ENCODE peak calls at places on chromosomes 1 and 21, in six cellular contexts. Y, T, L, G, J and P are unnamed samples. For H3K36me3, the result is how much of the 10 kb centered on the place peaks cover.

GRCh38 chr1:76668046-76668445 is 199.2 kb upstream of the ST6GALNAC5 start:
- DNase-seq in Y (no peak), T (no peak), L (no peak), G (no peak), J (no peak), P (no peak)

GRCh38 chr1:29500651-29501050 is 264.3 kb downstream of the PTPRU start:
- DNase-seq in Y (no peak), T (no peak), L (no peak), G (peak), J (no peak), P (no peak)

GRCh38 chr21:26795866-26796329 is 49.3 kb downstream of the ADAMTS1 start:
- DNase-seq in Y (no peak), T (no peak), L (peak), G (no peak), J (peak), P (no peak)

GRCh38 chr21:41359289-41359688 is 2.5 kb upstream of the MX2 start:
- DNase-seq in Y (no peak), T (no peak), L (no peak), G (no peak), J (no peak), P (peak)

GRCh38 chr1:205913451-205914204 is 29.6 kb downstream of the SLC26A9 start:
- DNase-seq in Y (no peak), T (no peak), L (no peak), G (no peak), J (no peak), P (peak)

GRCh38 chr1:84299536-84300260 is 1.8 kb upstream of the SAMD13 start:
- DNase-seq in Y (no peak), T (no peak), L (peak), G (no peak), J (peak), P (no peak)

GRCh38 chr1:52364235-52364839 is 1.7 kb downstream of the CC2D1B start:
- DNase-seq in Y (no peak), T (no peak), L (no peak), G (no peak), J (no peak), P (peak)

GRCh38 chr1:119732465-119733168 is 20.9 kb downstream of the PHGDH start:
- DNase-seq in Y (no peak), T (peak), L (no peak), G (no peak), J (no peak), P (no peak)

GRCh38 chr1:2174348-2175054 is 20.1 kb downstream of the FAAP20 start:
- DNase-seq in Y (peak), T (peak), L (peak), G (peak), J (peak), P (peak)

GRCh38 chr1:7267493-7267892 is 482.2 kb downstream of the CAMTA1 start:
- DNase-seq in Y (no peak), T (no peak), L (peak), G (peak), J (peak), P (no peak)

GRCh38 chr1:119822406-119822805 is 11.1 kb upstream of the REG4 start:
- DNase-seq in Y (no peak), T (no peak), L (no peak), G (peak), J (no peak), P (no peak)

GRCh38 chr1:159091547-159092397 is 15.2 kb upstream of the AIM2 start:
- DNase-seq in Y (no peak), T (no peak), L (peak), G (no peak), J (peak), P (no peak)

GRCh38 chr1:22417466-22417865 is 34.2 kb upstream of the ZBTB40 start:
- DNase-seq in Y (no peak), T (no peak), L (no peak), G (no peak), J (no peak), P (no peak)

GRCh38 chr21:46368533-46369285 is 44.8 kb downstream of the PCNT start:
- DNase-seq in Y (no peak), T (no peak), L (no peak), G (no peak), J (no peak), P (no peak)

GRCh38 chr1:82273816-82274215 is 473.1 kb downstream of the ADGRL2 start:
- DNase-seq in Y (no peak), T (no peak), L (no peak), G (no peak), J (no peak), P (no peak)

GRCh38 chr1:147238053-147238902 is 4.2 kb upstream of the CHD1L start:
- DNase-seq in Y (no peak), T (no peak), L (no peak), G (no peak), J (no peak), P (no peak)

GRCh38 chr1:65918564-65918963 is 125.9 kb downstream of the PDE4B start:
- DNase-seq in Y (no peak), T (no peak), L (no peak), G (no peak), J (no peak), P (peak)

DNA sequence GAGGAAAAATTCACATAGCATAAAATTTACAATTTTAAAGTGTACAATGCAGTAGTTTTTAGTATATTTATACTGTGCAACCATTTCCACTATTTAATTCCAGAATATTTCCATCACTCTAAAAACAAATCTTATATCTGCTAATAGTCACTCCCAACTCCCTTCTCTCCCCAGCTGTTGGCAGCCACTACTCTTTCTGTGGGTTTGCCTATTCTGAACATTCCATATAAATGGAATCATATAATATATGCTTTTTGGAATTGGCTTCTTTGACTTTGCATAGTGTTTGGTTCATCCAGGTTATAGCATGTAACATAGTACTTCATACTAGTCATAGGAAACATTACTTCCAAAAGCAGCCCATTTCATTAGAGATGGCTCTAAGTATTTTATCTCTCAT is 25.0 kb upstream of the TMEM39B start:
- DNase-seq in Y (no peak), T (no peak), L (peak), G (no peak), J (no peak), P (no peak)
- H3K36me3 ChIP-seq in Y (under half), T (under half), L (under half), G (half or more), J (under half), P (under half)

GRCh38 chr1:11013160-11013531 is 692 bp downstream of the TARDBP start:
- DNase-seq in Y (no peak), T (no peak), L (peak), G (no peak), J (peak), P (no peak)

GRCh38 chr1:11012260-11013159 is at the start of gene TARDBP:
- DNase-seq in Y (peak), T (peak), L (peak), G (peak), J (peak), P (peak)
- H2BK120ac ChIP-seq in Y (no peak), T (peak), L (peak), G (peak), J (peak), P (no peak)

GRCh38 chr1:151841141-151841540 is 1.5 kb upstream of the C2CD4D start:
- DNase-seq in Y (no peak), T (no peak), L (peak), G (no peak), J (no peak), P (no peak)
- H3K4me3 ChIP-seq in Y (no peak), T (no peak), L (no peak), G (no peak), J (no peak), P (no peak)

GRCh38 chr1:165666152-165666551 is 32.2 kb downstream of the ALDH9A1 start:
- DNase-seq in Y (no peak), T (no peak), L (peak), G (no peak), J (peak), P (no peak)

GRCh38 chr1:165662186-165662585 is 31.2 kb downstream of the MGST3 start:
- DNase-seq in Y (no peak), T (no peak), L (no peak), G (no peak), J (no peak), P (no peak)

GRCh38 chr1:165659581-165659895 is 28.5 kb downstream of the MGST3 start:
- DNase-seq in Y (peak), T (no peak), L (no peak), G (no peak), J (no peak), P (peak)

DNA sequence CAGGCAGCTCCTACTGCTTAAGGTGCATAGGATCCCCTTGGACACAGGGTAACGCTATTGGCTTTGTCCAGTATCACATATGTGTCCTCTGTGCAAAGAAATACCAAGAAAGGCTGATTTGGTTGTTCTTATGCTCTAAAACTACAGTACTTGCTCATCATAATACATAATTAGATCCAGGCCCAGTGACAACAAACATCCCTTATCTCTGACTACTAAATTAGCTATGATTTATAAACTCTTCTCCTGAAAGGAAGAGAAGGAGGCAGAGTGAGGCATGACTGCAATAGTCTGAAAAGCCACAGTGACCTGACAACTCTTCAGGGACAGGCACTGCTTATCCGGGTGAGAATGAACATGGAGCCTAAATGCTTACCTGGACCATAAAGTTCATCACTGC is 30.7 kb downstream of the MGST3 start:
- DNase-seq in Y (no peak), T (no peak), L (no peak), G (no peak), J (no peak), P (no peak)
- H3K36me3 ChIP-seq in Y (half or more), T (under half), L (under half), G (under half), J (under half), P (under half)

GRCh38 chr1:117142200-117142599 is 20.7 kb upstream of the TRIM45 start:
- DNase-seq in Y (no peak), T (no peak), L (peak), G (no peak), J (no peak), P (no peak)

GRCh38 chr1:117136749-117137148 is 15.2 kb upstream of the TRIM45 start:
- DNase-seq in Y (no peak), T (no peak), L (no peak), G (no peak), J (no peak), P (no peak)

GRCh38 chr1:117137281-117137680 is 15.7 kb upstream of the TRIM45 start:
- DNase-seq in Y (no peak), T (no peak), L (no peak), G (no peak), J (no peak), P (no peak)

GRCh38 chr1:117135329-117135728 is 13.8 kb upstream of the TRIM45 start:
- DNase-seq in Y (no peak), T (no peak), L (no peak), G (no peak), J (no peak), P (no peak)

DNA sequence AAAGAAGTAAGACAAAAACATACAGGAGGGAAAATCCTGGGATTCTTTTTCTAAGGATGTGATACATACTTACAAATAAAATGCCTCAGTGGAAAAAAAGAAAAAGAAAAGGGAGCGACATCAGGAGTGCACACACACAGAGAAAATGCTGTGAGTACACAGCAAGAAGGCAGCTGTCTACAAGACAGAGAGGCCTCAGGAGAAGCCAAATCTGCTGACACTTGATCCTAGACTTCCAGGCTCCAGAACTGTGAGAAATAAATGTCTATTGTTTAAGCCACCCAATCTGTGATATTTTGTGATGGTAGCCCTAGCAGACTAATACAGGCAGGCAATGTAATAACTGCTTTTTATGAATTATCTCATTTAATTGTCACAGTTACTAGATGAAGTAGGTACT is 17.0 kb upstream of the TRIM45 start:
- DNase-seq in Y (no peak), T (no peak), L (no peak), G (no peak), J (no peak), P (no peak)
- H2BK120ac ChIP-seq in Y (no peak), T (no peak), L (no peak), G (no peak), J (no peak), P (no peak)

GRCh38 chr1:27868932-27869718 is 3.2 kb upstream of the THEMIS2 start:
- DNase-seq in Y (no peak), T (no peak), L (no peak), G (no peak), J (no peak), P (no peak)
- H3K4me3 ChIP-seq in Y (peak), T (no peak), L (no peak), G (no peak), J (no peak), P (no peak)

GRCh38 chr1:28470146-28470545 is 35.7 kb upstream of the RCC1 start:
- DNase-seq in Y (no peak), T (no peak), L (no peak), G (no peak), J (no peak), P (no peak)

GRCh38 chr1:28466226-28466778 is 39.5 kb upstream of the RCC1 start:
- DNase-seq in Y (no peak), T (no peak), L (no peak), G (no peak), J (no peak), P (no peak)
- H3K36me3 ChIP-seq in Y (half or more), T (under half), L (under half), G (under half), J (under half), P (under half)